ENCODE peak calls at places on chromosome 7, in five cellular contexts. G is stimulated activated CD4-positive, alpha-beta T cell treated with anti-CD3 and anti-CD28 coated beads, Interleukin-15, amount 100 ng/mL, for 48 hours; Q is HT1080; B is activated T-cell treated with anti-CD3 and anti-CD28 coated beads, Interleukin-2, amount 50 U/mL, for 4 hours; E is ascending aorta. Y is an unnamed sample.

GRCh38 chr7:43119371-43120069 is 7.1 kb downstream of the HECW1 start:
- DNase-seq in E (no peak), Q (peak), G (no peak), B (no peak), Y (no peak)

GRCh38 chr7:81245353-81245752 is 326.5 kb upstream of the SEMA3C start:
- DNase-seq in E (no peak), Q (no peak), B (no peak), G (no peak), Y (no peak)

GRCh38 chr7:30585675-30586074 is 9.0 kb upstream of the GARS1 start:
- DNase-seq in E (no peak), Q (no peak), G (no peak), B (no peak), Y (no peak)

GRCh38 chr7:47816647-47817046 is 131.6 kb downstream of the PKD1L1 start:
- DNase-seq in G (no peak), B (no peak), Q (peak), E (no peak), Y (no peak)

GRCh38 chr7:104982773-104983619 is 31.0 kb upstream of the KMT2E start:
- DNase-seq in B (no peak), E (no peak), G (no peak), Q (no peak), Y (no peak)

GRCh38 chr7:138755331-138755747 is 42.5 kb upstream of the TMEM213 start:
- DNase-seq in G (no peak), B (no peak), Q (no peak), E (no peak), Y (no peak)

GRCh38 chr7:84912993-84913635 is 273.7 kb downstream of the SEMA3D start:
- DNase-seq in G (no peak), Q (no peak), E (no peak), B (no peak), Y (no peak)

GRCh38 chr7:156113733-156114132 is 301.5 kb upstream of the SHH start:
- DNase-seq in Q (peak), B (no peak), E (no peak), G (no peak), Y (no peak)

GRCh38 chr7:43944286-43944685 is 18.1 kb downstream of the UBE2D4 start:
- DNase-seq in B (no peak), E (no peak), G (no peak), Q (no peak), Y (no peak)

GRCh38 chr7:121344497-121344896 is 15.7 kb downstream of the WNT16 start:
- DNase-seq in E (no peak), G (no peak), B (no peak), Q (no peak), Y (no peak)

GRCh38 chr7:71665716-71666115 is 533.8 kb downstream of the GALNT17 start:
- DNase-seq in B (no peak), Q (no peak), E (no peak), G (no peak), Y (no peak)

GRCh38 chr7:650339-651031 is 76.0 kb upstream of the DNAAF5 start:
- DNase-seq in Q (peak), G (no peak), E (no peak), B (no peak), Y (no peak)

GRCh38 chr7:55251313-55251712 is 113.8 kb upstream of the LANCL2 start:
- DNase-seq in B (no peak), G (no peak), E (no peak), Q (no peak), Y (no peak)

GRCh38 chr7:36707465-36707864 is 16.8 kb downstream of the AOAH start:
- DNase-seq in G (no peak), E (no peak), B (no peak), Q (no peak), Y (no peak)

GRCh38 chr7:33904680-33905388 is 505 bp upstream of the BMPER start:
- DNase-seq in G (no peak), Q (peak), E (no peak), B (no peak), Y (peak)

GRCh38 chr7:43568529-43568928 is 14.4 kb upstream of the STK17A start:
- DNase-seq in G (no peak), Q (peak), B (no peak), E (no peak), Y (no peak)

GRCh38 chr7:1460757-1461639 is 1.7 kb upstream of the MICALL2 start:
- DNase-seq in G (no peak), B (no peak), E (peak), Q (peak), Y (peak)

GRCh38 chr7:150425670-150426069 is 24.8 kb upstream of the GIMAP8 start:
- DNase-seq in E (no peak), G (no peak), B (no peak), Q (no peak), Y (no peak)

GRCh38 chr7:121744319-121744718 is 128.6 kb upstream of the PTPRZ1 start:
- DNase-seq in E (no peak), B (no peak), Q (no peak), G (no peak), Y (no peak)

GRCh38 chr7:148014473-148014872 is 576.1 kb upstream of the C7orf33 start:
- DNase-seq in G (no peak), E (no peak), Q (peak), B (no peak), Y (no peak)

GRCh38 chr7:121083790-121084251 is 95.3 kb downstream of the CPED1 start:
- DNase-seq in Q (peak), B (no peak), E (no peak), G (no peak), Y (no peak)

GRCh38 chr7:5278781-5279180 is 4.0 kb upstream of the SLC29A4 start:
- DNase-seq in E (no peak), B (no peak), G (no peak), Q (no peak), Y (no peak)

GRCh38 chr7:911791-912480 is 35.6 kb downstream of the GET4 start:
- DNase-seq in Q (no peak), E (no peak), B (no peak), G (no peak), Y (no peak)

Y was measured in retina.